ENCODE peak calls at places on chromosome 5, in seven cellular contexts. One of them, this sample, is unnamed. For H3K4me1, the result is how much of the 10 kb centered on the place peaks cover.

GRCh38 chr5:20241351-20241750 is 253.4 kb upstream of the CDH18 start:
- DNase-seq in endothelial cell of umbilical vein: no peak
- DNase-seq in H9: no peak
- DNase-seq in fibroblast of lung: no peak
- DNase-seq in OCI-LY7: no peak
- DNase-seq in IMR-90: no peak
- DNase-seq in HCT116: no peak
- DNase-seq in this sample: no peak

GRCh38 chr5:132258102-132259060 is 885 bp downstream of the PDLIM4 start:
- DNase-seq in HCT116: no peak
- DNase-seq in OCI-LY7: no peak
- DNase-seq in endothelial cell of umbilical vein: peak
- DNase-seq in IMR-90: peak
- DNase-seq in H9: peak
- DNase-seq in fibroblast of lung: peak
- DNase-seq in this sample: no peak

GRCh38 chr5:142839711-142840441 is 69.7 kb downstream of the ARHGAP26 start:
- DNase-seq in IMR-90: peak
- DNase-seq in H9: no peak
- DNase-seq in endothelial cell of umbilical vein: no peak
- DNase-seq in fibroblast of lung: peak
- DNase-seq in HCT116: no peak
- DNase-seq in OCI-LY7: no peak
- DNase-seq in this sample: no peak

GRCh38 chr5:129899454-129899853 is 4.8 kb upstream of the CHSY3 start:
- DNase-seq in IMR-90: peak
- DNase-seq in HCT116: no peak
- DNase-seq in endothelial cell of umbilical vein: peak
- DNase-seq in OCI-LY7: no peak
- DNase-seq in fibroblast of lung: peak
- DNase-seq in H9: no peak
- DNase-seq in this sample: no peak

GRCh38 chr5:148408092-148408491 is 24.3 kb downstream of the FBXO38 start:
- DNase-seq in fibroblast of lung: no peak
- DNase-seq in HCT116: no peak
- DNase-seq in IMR-90: peak
- DNase-seq in H9: no peak
- DNase-seq in endothelial cell of umbilical vein: no peak
- DNase-seq in OCI-LY7: no peak
- DNase-seq in this sample: no peak

GRCh38 chr5:951940-952596 is 56.5 kb upstream of the NKD2 start:
- DNase-seq in IMR-90: no peak
- DNase-seq in endothelial cell of umbilical vein: no peak
- DNase-seq in H9: no peak
- DNase-seq in OCI-LY7: no peak
- DNase-seq in HCT116: no peak
- DNase-seq in fibroblast of lung: no peak
- DNase-seq in this sample: no peak

GRCh38 chr5:157564149-157564711 is 11.3 kb downstream of the ADAM19 start:
- DNase-seq in H9: no peak
- DNase-seq in OCI-LY7: no peak
- DNase-seq in IMR-90: no peak
- DNase-seq in HCT116: no peak
- DNase-seq in fibroblast of lung: no peak
- DNase-seq in endothelial cell of umbilical vein: peak
- DNase-seq in this sample: no peak

GRCh38 chr5:178182158-178182876 is 4.9 kb downstream of the GMCL2 start:
- DNase-seq in H9: peak
- DNase-seq in IMR-90: no peak
- DNase-seq in endothelial cell of umbilical vein: no peak
- DNase-seq in fibroblast of lung: no peak
- DNase-seq in HCT116: no peak
- DNase-seq in OCI-LY7: peak
- DNase-seq in this sample: no peak

GRCh38 chr5:139670369-139671095 is 22.4 kb downstream of the CXXC5 start:
- DNase-seq in fibroblast of lung: no peak
- DNase-seq in OCI-LY7: peak
- DNase-seq in endothelial cell of umbilical vein: peak
- DNase-seq in HCT116: no peak
- DNase-seq in H9: no peak
- DNase-seq in IMR-90: no peak
- DNase-seq in this sample: peak

DNA sequence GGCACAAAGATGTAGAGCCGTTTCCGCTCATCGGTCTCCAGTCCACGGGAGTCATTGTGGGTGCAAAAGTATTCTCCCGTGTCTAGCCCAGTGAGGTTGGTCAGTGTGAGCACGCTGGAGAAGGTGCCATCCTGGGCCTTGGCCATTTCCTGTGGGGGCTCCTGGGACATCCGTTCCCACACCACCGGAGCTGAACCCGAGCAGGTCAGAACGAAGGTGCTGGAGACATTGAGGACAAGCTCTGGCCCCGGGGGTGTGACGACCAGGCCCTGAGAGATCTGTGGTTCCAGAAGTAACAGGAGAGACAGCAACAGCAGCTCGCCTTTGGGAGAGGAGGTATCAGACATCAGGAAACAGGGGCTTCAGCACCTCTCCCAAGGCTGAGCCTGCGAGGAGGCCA is 20.1 kb downstream of the PDGFRB start:
- DNase-seq in endothelial cell of umbilical vein: no peak
- DNase-seq in fibroblast of lung: no peak
- DNase-seq in H9: no peak
- DNase-seq in HCT116: no peak
- DNase-seq in OCI-LY7: no peak
- DNase-seq in IMR-90: no peak
- DNase-seq in this sample: no peak
- H3K4me1 ChIP-seq in endothelial cell of umbilical vein: under half
- H3K4me1 ChIP-seq in fibroblast of lung: half or more
- H3K4me1 ChIP-seq in H9: under half
- H3K4me1 ChIP-seq in HCT116: under half
- H3K4me1 ChIP-seq in OCI-LY7: under half
- H3K4me1 ChIP-seq in IMR-90: half or more
- H3K4me1 ChIP-seq in this sample: under half

GRCh38 chr5:57488308-57488955 is 5.8 kb upstream of the ACTBL2 start:
- DNase-seq in endothelial cell of umbilical vein: peak
- DNase-seq in fibroblast of lung: peak
- DNase-seq in HCT116: no peak
- DNase-seq in OCI-LY7: no peak
- DNase-seq in IMR-90: peak
- DNase-seq in H9: no peak
- DNase-seq in this sample: no peak
- H3K4me2 ChIP-seq in endothelial cell of umbilical vein: peak
- H3K4me2 ChIP-seq in fibroblast of lung: peak
- H3K4me2 ChIP-seq in HCT116: peak
- H3K4me2 ChIP-seq in OCI-LY7: no peak
- H3K4me2 ChIP-seq in IMR-90: peak
- H3K4me2 ChIP-seq in H9: no peak
- H3K4me2 ChIP-seq in this sample: no peak

GRCh38 chr5:127813633-127814171 is 110.5 kb downstream of the CCDC192 start:
- DNase-seq in IMR-90: peak
- DNase-seq in HCT116: no peak
- DNase-seq in H9: no peak
- DNase-seq in fibroblast of lung: peak
- DNase-seq in endothelial cell of umbilical vein: peak
- DNase-seq in OCI-LY7: no peak
- DNase-seq in this sample: peak
- H2AFZ ChIP-seq in IMR-90: peak
- H2AFZ ChIP-seq in HCT116: peak
- H2AFZ ChIP-seq in H9: no peak
- H2AFZ ChIP-seq in fibroblast of lung: peak
- H2AFZ ChIP-seq in endothelial cell of umbilical vein: peak
- H2AFZ ChIP-seq in OCI-LY7: no peak
- H2AFZ ChIP-seq in this sample: no peak

GRCh38 chr5:126369083-126369482 is 54.1 kb upstream of the GRAMD2B start:
- DNase-seq in fibroblast of lung: no peak
- DNase-seq in OCI-LY7: no peak
- DNase-seq in HCT116: no peak
- DNase-seq in endothelial cell of umbilical vein: no peak
- DNase-seq in IMR-90: no peak
- DNase-seq in H9: no peak
- DNase-seq in this sample: no peak
- H3K4me1 ChIP-seq in fibroblast of lung: under half
- H3K4me1 ChIP-seq in OCI-LY7: under half
- H3K4me1 ChIP-seq in HCT116: under half
- H3K4me1 ChIP-seq in endothelial cell of umbilical vein: under half
- H3K4me1 ChIP-seq in IMR-90: under half
- H3K4me1 ChIP-seq in H9: under half
- H3K4me1 ChIP-seq in this sample: under half

GRCh38 chr5:73587923-73588322 is 22.4 kb downstream of the UTP15 start:
- DNase-seq in endothelial cell of umbilical vein: no peak
- DNase-seq in fibroblast of lung: no peak
- DNase-seq in HCT116: no peak
- DNase-seq in OCI-LY7: no peak
- DNase-seq in H9: no peak
- DNase-seq in IMR-90: no peak
- DNase-seq in this sample: no peak
- H3K4me2 ChIP-seq in endothelial cell of umbilical vein: no peak
- H3K4me2 ChIP-seq in fibroblast of lung: no peak
- H3K4me2 ChIP-seq in HCT116: no peak
- H3K4me2 ChIP-seq in OCI-LY7: no peak
- H3K4me2 ChIP-seq in H9: no peak
- H3K4me2 ChIP-seq in IMR-90: no peak
- H3K4me2 ChIP-seq in this sample: no peak

GRCh38 chr5:53350408-53350807 is 130.0 kb upstream of the FST start:
- DNase-seq in HCT116: no peak
- DNase-seq in OCI-LY7: no peak
- DNase-seq in IMR-90: no peak
- DNase-seq in fibroblast of lung: no peak
- DNase-seq in H9: no peak
- DNase-seq in endothelial cell of umbilical vein: no peak
- DNase-seq in this sample: no peak
- H2AFZ ChIP-seq in HCT116: no peak
- H2AFZ ChIP-seq in OCI-LY7: no peak
- H2AFZ ChIP-seq in IMR-90: no peak
- H2AFZ ChIP-seq in fibroblast of lung: no peak
- H2AFZ ChIP-seq in H9: no peak
- H2AFZ ChIP-seq in endothelial cell of umbilical vein: no peak
- H2AFZ ChIP-seq in this sample: no peak

GRCh38 chr5:175649967-175650366 is 7.9 kb upstream of the HRH2 start:
- DNase-seq in H9: no peak
- DNase-seq in HCT116: no peak
- DNase-seq in OCI-LY7: no peak
- DNase-seq in IMR-90: no peak
- DNase-seq in fibroblast of lung: no peak
- DNase-seq in endothelial cell of umbilical vein: no peak
- DNase-seq in this sample: no peak
- H3K4me1 ChIP-seq in H9: under half
- H3K4me1 ChIP-seq in HCT116: under half
- H3K4me1 ChIP-seq in OCI-LY7: under half
- H3K4me1 ChIP-seq in IMR-90: under half
- H3K4me1 ChIP-seq in fibroblast of lung: under half
- H3K4me1 ChIP-seq in endothelial cell of umbilical vein: under half
- H3K4me1 ChIP-seq in this sample: under half

GRCh38 chr5:151085517-151086031 is 4.7 kb upstream of the TNIP1 start:
- DNase-seq in fibroblast of lung: no peak
- DNase-seq in IMR-90: peak
- DNase-seq in HCT116: no peak
- DNase-seq in endothelial cell of umbilical vein: peak
- DNase-seq in OCI-LY7: no peak
- DNase-seq in H9: no peak
- DNase-seq in this sample: no peak
- H3K4me2 ChIP-seq in fibroblast of lung: no peak
- H3K4me2 ChIP-seq in IMR-90: no peak
- H3K4me2 ChIP-seq in HCT116: no peak
- H3K4me2 ChIP-seq in endothelial cell of umbilical vein: no peak
- H3K4me2 ChIP-seq in OCI-LY7: peak
- H3K4me2 ChIP-seq in H9: no peak
- H3K4me2 ChIP-seq in this sample: no peak